ENCODE peak calls at places on chromosome 3, in eight cellular contexts. One of them, this sample, is unnamed.

GRCh38 chr3:49724586-49724985 is 835 bp upstream of the GMPPB start:
- DNase-seq in ovary: peak
- DNase-seq in RPMI7951: no peak
- DNase-seq in AG08396: no peak
- DNase-seq in stimulated activated CD4-positive, alpha-beta T cell treated with anti-CD3 and anti-CD28 coated beads, TNF-alpha, amount 100 ng/mL, for 4 hours: no peak
- DNase-seq in amniotic epithelial cell: peak
- DNase-seq in stimulated activated CD8-positive, alpha-beta memory T cell treated with anti-CD3 and anti-CD28 coated beads, Interleukin-12 subunit alpha, Interleukin-12 subunit beta, amount 100 ng/mL, for 1 hour: no peak
- DNase-seq in T-helper 2 cell: no peak
- DNase-seq in this sample: no peak

GRCh38 chr3:16286672-16287604 is 21.9 kb downstream of the OXNAD1 start:
- DNase-seq in RPMI7951: no peak
- DNase-seq in amniotic epithelial cell: no peak
- DNase-seq in ovary: no peak
- DNase-seq in AG08396: no peak
- DNase-seq in T-helper 2 cell: no peak
- DNase-seq in stimulated activated CD8-positive, alpha-beta memory T cell treated with anti-CD3 and anti-CD28 coated beads, Interleukin-12 subunit alpha, Interleukin-12 subunit beta, amount 100 ng/mL, for 1 hour: no peak
- DNase-seq in stimulated activated CD4-positive, alpha-beta T cell treated with anti-CD3 and anti-CD28 coated beads, TNF-alpha, amount 100 ng/mL, for 4 hours: no peak
- DNase-seq in this sample: no peak

GRCh38 chr3:65334045-65334665 is 646.4 kb upstream of the ADAMTS9 start:
- DNase-seq in AG08396: no peak
- DNase-seq in amniotic epithelial cell: peak
- DNase-seq in stimulated activated CD4-positive, alpha-beta T cell treated with anti-CD3 and anti-CD28 coated beads, TNF-alpha, amount 100 ng/mL, for 4 hours: no peak
- DNase-seq in ovary: peak
- DNase-seq in stimulated activated CD8-positive, alpha-beta memory T cell treated with anti-CD3 and anti-CD28 coated beads, Interleukin-12 subunit alpha, Interleukin-12 subunit beta, amount 100 ng/mL, for 1 hour: no peak
- DNase-seq in RPMI7951: peak
- DNase-seq in T-helper 2 cell: no peak
- DNase-seq in this sample: no peak

GRCh38 chr3:30259730-30260129 is 346.7 kb upstream of the TGFBR2 start:
- DNase-seq in T-helper 2 cell: no peak
- DNase-seq in ovary: no peak
- DNase-seq in AG08396: no peak
- DNase-seq in amniotic epithelial cell: no peak
- DNase-seq in stimulated activated CD4-positive, alpha-beta T cell treated with anti-CD3 and anti-CD28 coated beads, TNF-alpha, amount 100 ng/mL, for 4 hours: no peak
- DNase-seq in RPMI7951: no peak
- DNase-seq in stimulated activated CD8-positive, alpha-beta memory T cell treated with anti-CD3 and anti-CD28 coated beads, Interleukin-12 subunit alpha, Interleukin-12 subunit beta, amount 100 ng/mL, for 1 hour: no peak
- DNase-seq in this sample: no peak

GRCh38 chr3:193869221-193870201 is 266.4 kb upstream of the HES1 start:
- DNase-seq in T-helper 2 cell: no peak
- DNase-seq in RPMI7951: peak
- DNase-seq in AG08396: peak
- DNase-seq in stimulated activated CD8-positive, alpha-beta memory T cell treated with anti-CD3 and anti-CD28 coated beads, Interleukin-12 subunit alpha, Interleukin-12 subunit beta, amount 100 ng/mL, for 1 hour: no peak
- DNase-seq in stimulated activated CD4-positive, alpha-beta T cell treated with anti-CD3 and anti-CD28 coated beads, TNF-alpha, amount 100 ng/mL, for 4 hours: no peak
- DNase-seq in ovary: peak
- DNase-seq in amniotic epithelial cell: peak
- DNase-seq in this sample: no peak

GRCh38 chr3:23546186-23546585 is 259.6 kb upstream of the UBE2E1 start:
- DNase-seq in amniotic epithelial cell: no peak
- DNase-seq in stimulated activated CD8-positive, alpha-beta memory T cell treated with anti-CD3 and anti-CD28 coated beads, Interleukin-12 subunit alpha, Interleukin-12 subunit beta, amount 100 ng/mL, for 1 hour: no peak
- DNase-seq in RPMI7951: no peak
- DNase-seq in T-helper 2 cell: no peak
- DNase-seq in stimulated activated CD4-positive, alpha-beta T cell treated with anti-CD3 and anti-CD28 coated beads, TNF-alpha, amount 100 ng/mL, for 4 hours: no peak
- DNase-seq in ovary: no peak
- DNase-seq in AG08396: no peak
- DNase-seq in this sample: no peak

GRCh38 chr3:123159926-123160635 is 41.7 kb upstream of the SEC22A start:
- DNase-seq in RPMI7951: peak
- DNase-seq in stimulated activated CD8-positive, alpha-beta memory T cell treated with anti-CD3 and anti-CD28 coated beads, Interleukin-12 subunit alpha, Interleukin-12 subunit beta, amount 100 ng/mL, for 1 hour: no peak
- DNase-seq in amniotic epithelial cell: peak
- DNase-seq in AG08396: peak
- DNase-seq in stimulated activated CD4-positive, alpha-beta T cell treated with anti-CD3 and anti-CD28 coated beads, TNF-alpha, amount 100 ng/mL, for 4 hours: no peak
- DNase-seq in T-helper 2 cell: no peak
- DNase-seq in ovary: no peak
- DNase-seq in this sample: no peak

GRCh38 chr3:132549890-132550578 is 47.0 kb upstream of the ACKR4 start:
- DNase-seq in stimulated activated CD8-positive, alpha-beta memory T cell treated with anti-CD3 and anti-CD28 coated beads, Interleukin-12 subunit alpha, Interleukin-12 subunit beta, amount 100 ng/mL, for 1 hour: no peak
- DNase-seq in amniotic epithelial cell: peak
- DNase-seq in ovary: no peak
- DNase-seq in RPMI7951: peak
- DNase-seq in T-helper 2 cell: no peak
- DNase-seq in AG08396: no peak
- DNase-seq in stimulated activated CD4-positive, alpha-beta T cell treated with anti-CD3 and anti-CD28 coated beads, TNF-alpha, amount 100 ng/mL, for 4 hours: no peak
- DNase-seq in this sample: no peak

GRCh38 chr3:171001250-171001893 is 25.1 kb downstream of the SLC2A2 start:
- DNase-seq in stimulated activated CD4-positive, alpha-beta T cell treated with anti-CD3 and anti-CD28 coated beads, TNF-alpha, amount 100 ng/mL, for 4 hours: no peak
- DNase-seq in stimulated activated CD8-positive, alpha-beta memory T cell treated with anti-CD3 and anti-CD28 coated beads, Interleukin-12 subunit alpha, Interleukin-12 subunit beta, amount 100 ng/mL, for 1 hour: no peak
- DNase-seq in T-helper 2 cell: no peak
- DNase-seq in AG08396: no peak
- DNase-seq in amniotic epithelial cell: no peak
- DNase-seq in RPMI7951: no peak
- DNase-seq in ovary: no peak
- DNase-seq in this sample: no peak

GRCh38 chr3:72196377-72196929 is 411.5 kb upstream of the PROK2 start:
- DNase-seq in T-helper 2 cell: no peak
- DNase-seq in AG08396: no peak
- DNase-seq in RPMI7951: no peak
- DNase-seq in stimulated activated CD8-positive, alpha-beta memory T cell treated with anti-CD3 and anti-CD28 coated beads, Interleukin-12 subunit alpha, Interleukin-12 subunit beta, amount 100 ng/mL, for 1 hour: no peak
- DNase-seq in stimulated activated CD4-positive, alpha-beta T cell treated with anti-CD3 and anti-CD28 coated beads, TNF-alpha, amount 100 ng/mL, for 4 hours: no peak
- DNase-seq in amniotic epithelial cell: no peak
- DNase-seq in ovary: no peak
- DNase-seq in this sample: no peak

GRCh38 chr3:136535906-136536305 is 216.3 kb downstream of the STAG1 start:
- DNase-seq in ovary: no peak
- DNase-seq in stimulated activated CD4-positive, alpha-beta T cell treated with anti-CD3 and anti-CD28 coated beads, TNF-alpha, amount 100 ng/mL, for 4 hours: no peak
- DNase-seq in stimulated activated CD8-positive, alpha-beta memory T cell treated with anti-CD3 and anti-CD28 coated beads, Interleukin-12 subunit alpha, Interleukin-12 subunit beta, amount 100 ng/mL, for 1 hour: no peak
- DNase-seq in AG08396: no peak
- DNase-seq in amniotic epithelial cell: peak
- DNase-seq in T-helper 2 cell: no peak
- DNase-seq in RPMI7951: peak
- DNase-seq in this sample: no peak

GRCh38 chr3:134320749-134321148 is 53.5 kb downstream of the AMOTL2 start:
- DNase-seq in amniotic epithelial cell: peak
- DNase-seq in stimulated activated CD8-positive, alpha-beta memory T cell treated with anti-CD3 and anti-CD28 coated beads, Interleukin-12 subunit alpha, Interleukin-12 subunit beta, amount 100 ng/mL, for 1 hour: no peak
- DNase-seq in stimulated activated CD4-positive, alpha-beta T cell treated with anti-CD3 and anti-CD28 coated beads, TNF-alpha, amount 100 ng/mL, for 4 hours: no peak
- DNase-seq in ovary: no peak
- DNase-seq in RPMI7951: peak
- DNase-seq in T-helper 2 cell: no peak
- DNase-seq in AG08396: no peak
- DNase-seq in this sample: no peak

GRCh38 chr3:44030690-44031344 is 210.9 kb upstream of the TOPAZ1 start:
- DNase-seq in T-helper 2 cell: no peak
- DNase-seq in ovary: no peak
- DNase-seq in RPMI7951: peak
- DNase-seq in AG08396: no peak
- DNase-seq in stimulated activated CD4-positive, alpha-beta T cell treated with anti-CD3 and anti-CD28 coated beads, TNF-alpha, amount 100 ng/mL, for 4 hours: no peak
- DNase-seq in stimulated activated CD8-positive, alpha-beta memory T cell treated with anti-CD3 and anti-CD28 coated beads, Interleukin-12 subunit alpha, Interleukin-12 subunit beta, amount 100 ng/mL, for 1 hour: no peak
- DNase-seq in amniotic epithelial cell: no peak
- DNase-seq in this sample: no peak

GRCh38 chr3:71510485-71510884 is 73.0 kb downstream of the FOXP1 start:
- DNase-seq in AG08396: peak
- DNase-seq in stimulated activated CD4-positive, alpha-beta T cell treated with anti-CD3 and anti-CD28 coated beads, TNF-alpha, amount 100 ng/mL, for 4 hours: no peak
- DNase-seq in ovary: no peak
- DNase-seq in T-helper 2 cell: no peak
- DNase-seq in amniotic epithelial cell: peak
- DNase-seq in stimulated activated CD8-positive, alpha-beta memory T cell treated with anti-CD3 and anti-CD28 coated beads, Interleukin-12 subunit alpha, Interleukin-12 subunit beta, amount 100 ng/mL, for 1 hour: no peak
- DNase-seq in RPMI7951: peak
- DNase-seq in this sample: no peak

GRCh38 chr3:53581671-53582070 is 87.3 kb downstream of the CACNA1D start:
- DNase-seq in amniotic epithelial cell: peak
- DNase-seq in T-helper 2 cell: no peak
- DNase-seq in AG08396: no peak
- DNase-seq in stimulated activated CD4-positive, alpha-beta T cell treated with anti-CD3 and anti-CD28 coated beads, TNF-alpha, amount 100 ng/mL, for 4 hours: no peak
- DNase-seq in ovary: no peak
- DNase-seq in RPMI7951: peak
- DNase-seq in stimulated activated CD8-positive, alpha-beta memory T cell treated with anti-CD3 and anti-CD28 coated beads, Interleukin-12 subunit alpha, Interleukin-12 subunit beta, amount 100 ng/mL, for 1 hour: no peak
- DNase-seq in this sample: no peak

GRCh38 chr3:125123906-125124305 is 68.1 kb upstream of the HEG1 start:
- DNase-seq in ovary: no peak
- DNase-seq in amniotic epithelial cell: peak
- DNase-seq in RPMI7951: peak
- DNase-seq in AG08396: no peak
- DNase-seq in stimulated activated CD8-positive, alpha-beta memory T cell treated with anti-CD3 and anti-CD28 coated beads, Interleukin-12 subunit alpha, Interleukin-12 subunit beta, amount 100 ng/mL, for 1 hour: no peak
- DNase-seq in stimulated activated CD4-positive, alpha-beta T cell treated with anti-CD3 and anti-CD28 coated beads, TNF-alpha, amount 100 ng/mL, for 4 hours: no peak
- DNase-seq in T-helper 2 cell: no peak
- DNase-seq in this sample: no peak

GRCh38 chr3:15525790-15526189 is 4.3 kb upstream of the COLQ start:
- DNase-seq in AG08396: no peak
- DNase-seq in amniotic epithelial cell: no peak
- DNase-seq in stimulated activated CD8-positive, alpha-beta memory T cell treated with anti-CD3 and anti-CD28 coated beads, Interleukin-12 subunit alpha, Interleukin-12 subunit beta, amount 100 ng/mL, for 1 hour: no peak
- DNase-seq in stimulated activated CD4-positive, alpha-beta T cell treated with anti-CD3 and anti-CD28 coated beads, TNF-alpha, amount 100 ng/mL, for 4 hours: no peak
- DNase-seq in ovary: no peak
- DNase-seq in RPMI7951: no peak
- DNase-seq in T-helper 2 cell: no peak
- DNase-seq in this sample: no peak

GRCh38 chr3:112818289-112818688 is 28.4 kb downstream of the CD200R1L start:
- DNase-seq in AG08396: peak
- DNase-seq in stimulated activated CD8-positive, alpha-beta memory T cell treated with anti-CD3 and anti-CD28 coated beads, Interleukin-12 subunit alpha, Interleukin-12 subunit beta, amount 100 ng/mL, for 1 hour: no peak
- DNase-seq in ovary: no peak
- DNase-seq in stimulated activated CD4-positive, alpha-beta T cell treated with anti-CD3 and anti-CD28 coated beads, TNF-alpha, amount 100 ng/mL, for 4 hours: no peak
- DNase-seq in T-helper 2 cell: no peak
- DNase-seq in amniotic epithelial cell: peak
- DNase-seq in RPMI7951: no peak
- DNase-seq in this sample: no peak

GRCh38 chr3:194259982-194260856 is 90.9 kb downstream of the CPN2 start:
- DNase-seq in T-helper 2 cell: no peak
- DNase-seq in amniotic epithelial cell: peak
- DNase-seq in RPMI7951: peak
- DNase-seq in AG08396: no peak
- DNase-seq in stimulated activated CD8-positive, alpha-beta memory T cell treated with anti-CD3 and anti-CD28 coated beads, Interleukin-12 subunit alpha, Interleukin-12 subunit beta, amount 100 ng/mL, for 1 hour: no peak
- DNase-seq in stimulated activated CD4-positive, alpha-beta T cell treated with anti-CD3 and anti-CD28 coated beads, TNF-alpha, amount 100 ng/mL, for 4 hours: no peak
- DNase-seq in ovary: no peak
- DNase-seq in this sample: no peak

GRCh38 chr3:115673860-115674259 is 50.5 kb downstream of the GAP43 start:
- DNase-seq in T-helper 2 cell: no peak
- DNase-seq in ovary: no peak
- DNase-seq in AG08396: no peak
- DNase-seq in RPMI7951: no peak
- DNase-seq in amniotic epithelial cell: no peak
- DNase-seq in stimulated activated CD4-positive, alpha-beta T cell treated with anti-CD3 and anti-CD28 coated beads, TNF-alpha, amount 100 ng/mL, for 4 hours: no peak
- DNase-seq in stimulated activated CD8-positive, alpha-beta memory T cell treated with anti-CD3 and anti-CD28 coated beads, Interleukin-12 subunit alpha, Interleukin-12 subunit beta, amount 100 ng/mL, for 1 hour: no peak
- DNase-seq in this sample: no peak